ENCODE peak calls at places on chromosome 20, in six cellular contexts. Z, K, O, H, Q and D are unnamed samples.

GRCh38 chr20:6700563-6701328 is 66.7 kb upstream of the BMP2 start:
- DNase-seq in Z (no peak), K (no peak), O (no peak), H (no peak), Q (no peak), D (peak; percentile 44)

GRCh38 chr20:23915844-23916243 is 36.3 kb upstream of the CST5 start:
- DNase-seq in Z (no peak), K (no peak), O (no peak), H (no peak), Q (no peak), D (no peak)

GRCh38 chr20:57264908-57265648 is 1.4 kb downstream of the BMP7 start:
- DNase-seq in Z (no peak), K (no peak), O (no peak), H (peak; percentile 36), Q (no peak), D (no peak)

GRCh38 chr20:34581341-34582189 is 23.0 kb downstream of the MAP1LC3A start:
- DNase-seq in Z (no peak), K (peak; percentile 63), O (no peak), H (peak; percentile 78), Q (no peak), D (no peak)

GRCh38 chr20:33672426-33673114 is 1.7 kb downstream of the NECAB3 start:
- DNase-seq in Z (no peak), K (peak; percentile 89), O (no peak), H (peak; percentile 85), Q (no peak), D (no peak)

GRCh38 chr20:7967199-7967844 is 27.1 kb upstream of the HAO1 start:
- DNase-seq in Z (no peak), K (no peak), O (no peak), H (no peak), Q (no peak), D (no peak)

GRCh38 chr20:38728237-38728761 is 4.0 kb downstream of the SLC32A1 start:
- DNase-seq in Z (no peak), K (no peak), O (no peak), H (no peak), Q (no peak), D (no peak)

GRCh38 chr20:3420211-3420707 is 12.8 kb upstream of the DNAAF9 start:
- DNase-seq in Z (peak; percentile 35), K (no peak), O (no peak), H (no peak), Q (no peak), D (peak; percentile 62)

GRCh38 chr20:5078399-5078958 is 41.3 kb downstream of the PCNA start:
- DNase-seq in Z (peak; percentile 74), K (no peak), O (no peak), H (no peak), Q (no peak), D (peak; percentile 37)

GRCh38 chr20:25256226-25256859 is 8.5 kb downstream of the PYGB start:
- DNase-seq in Z (no peak), K (no peak), O (no peak), H (no peak), Q (no peak), D (no peak)

GRCh38 chr20:31440012-31440659 is at the start of gene DEFB123:
- DNase-seq in Z (no peak), K (no peak), O (no peak), H (no peak), Q (no peak), D (no peak)

GRCh38 chr20:1824834-1825233 is 70.4 kb upstream of the SIRPA start:
- DNase-seq in Z (no peak), K (no peak), O (no peak), H (no peak), Q (no peak), D (no peak)

GRCh38 chr20:64188682-64189529 is 24.7 kb downstream of the MYT1 start:
- DNase-seq in Z (no peak), K (peak; percentile 89), O (no peak), H (peak; percentile 88), Q (peak; percentile 2), D (no peak)

GRCh38 chr20:52289956-52290355 is 98.4 kb upstream of the ZFP64 start:
- DNase-seq in Z (no peak), K (no peak), O (no peak), H (no peak), Q (no peak), D (no peak)

GRCh38 chr20:62499758-62500236 is 24.0 kb upstream of the GATA5 start:
- DNase-seq in Z (no peak), K (no peak), O (no peak), H (no peak), Q (no peak), D (no peak)

GRCh38 chr20:9616455-9616805 is 102.0 kb downstream of the LAMP5 start:
- DNase-seq in Z (no peak), K (no peak), O (no peak), H (peak; percentile 11), Q (no peak), D (no peak)

GRCh38 chr20:39862613-39863012 is 826.4 kb downstream of the MAFB start:
- DNase-seq in Z (no peak), K (no peak), O (no peak), H (no peak), Q (no peak), D (no peak)